ENCODE peak calls at places on chromosomes 6 and 20, in nine cellular contexts. Z, F, L, B, Q, S, A, M and O are unnamed samples.
A peak's percentile ranks its signal among the peaks of the same experiment; 100 is the strongest.

GRCh38 chr6:158043008-158043407 is 61.3 kb downstream of the SYNJ2 start:
- DNase-seq in Z (no peak), F (no peak), L (no peak), B (peak; percentile 40), Q (peak; percentile 69), S (no peak), A (no peak), M (no peak), O (no peak)

GRCh38 chr20:41082306-41082705 is 53.7 kb downstream of the TOP1 start:
- DNase-seq in Z (no peak), F (no peak), L (no peak), B (no peak), Q (no peak), S (no peak), A (no peak), M (no peak), O (no peak)

GRCh38 chr20:38125157-38126056 is 39.7 kb downstream of the TGM2 start:
- DNase-seq in Z (peak; percentile 44), F (no peak), L (peak; percentile 62), B (peak; percentile 90), Q (peak; percentile 97), S (peak; percentile 78), A (peak; percentile 90), M (peak; percentile 95), O (no peak)

GRCh38 chr6:33248643-33248931 is 23.1 kb downstream of the VPS52 start:
- DNase-seq in Z (no peak), F (no peak), L (peak; percentile 25), B (no peak), Q (no peak), S (no peak), A (peak; percentile 64), M (peak; percentile 26), O (no peak)

GRCh38 chr6:31734703-31735500 is 1.4 kb downstream of the CLIC1 start:
- DNase-seq in Z (peak; percentile 87), F (peak; percentile 85), L (peak; percentile 55), B (no peak), Q (peak; percentile 78), S (peak; percentile 79), A (peak; percentile 62), M (peak; percentile 54), O (no peak)

GRCh38 chr6:32181890-32182529 is 2.0 kb downstream of the AGER start:
- DNase-seq in Z (no peak), F (no peak), L (no peak), B (no peak), Q (no peak), S (no peak), A (no peak), M (no peak), O (no peak)

GRCh38 chr6:56505861-56506260 is 136.8 kb downstream of the DST start:
- DNase-seq in Z (no peak), F (no peak), L (no peak), B (no peak), Q (no peak), S (no peak), A (no peak), M (no peak), O (no peak)

GRCh38 chr20:62360854-62361798 is 6.0 kb downstream of the LAMA5 start:
- DNase-seq in Z (peak; percentile 87), F (peak; percentile 62), L (no peak), B (peak; percentile 57), Q (peak; percentile 85), S (peak; percentile 5), A (no peak), M (no peak), O (no peak)

GRCh38 chr6:137977814-137978213 is 110.8 kb downstream of the TNFAIP3 start:
- DNase-seq in Z (no peak), F (no peak), L (no peak), B (no peak), Q (no peak), S (no peak), A (no peak), M (no peak), O (no peak)

DNA sequence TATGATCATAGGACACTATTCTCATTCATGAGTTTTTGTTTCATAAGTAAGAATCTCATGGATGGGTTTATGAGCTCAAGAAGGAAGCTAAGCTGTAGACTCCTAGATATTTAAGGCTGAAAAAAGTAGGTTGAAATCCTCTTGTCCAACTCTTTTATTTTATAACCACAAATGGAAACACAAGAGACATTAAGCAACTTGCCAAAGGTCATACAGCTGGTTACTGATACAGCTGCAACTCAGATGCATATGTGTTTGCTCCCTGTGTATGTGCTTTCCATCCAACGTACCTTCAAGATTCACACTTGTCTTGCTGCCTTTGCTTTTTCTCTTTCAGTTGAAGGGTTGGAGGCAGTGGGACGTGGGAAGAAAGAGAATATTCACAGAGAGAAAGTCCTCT is 153.5 kb upstream of the STMND1 start:
- DNase-seq in Z (no peak), F (no peak), L (no peak), B (no peak), Q (no peak), S (no peak), A (peak; percentile 26), M (no peak), O (no peak)
- H3K4me3 ChIP-seq in Z (no peak overlapping the region), F (no peak overlapping the region), L (no peak overlapping the region), B (no peak overlapping the region), Q (no peak overlapping the region), S (no peak overlapping the region), A (no peak overlapping the region), M (no peak overlapping the region), O (no peak overlapping the region)

GRCh38 chr6:8343600-8343999 is 91.7 kb downstream of the SLC35B3 start:
- DNase-seq in Z (no peak), F (no peak), L (no peak), B (no peak), Q (no peak), S (no peak), A (no peak), M (no peak), O (no peak)
- TF ChIP-seq CTCF in Z (no peak), F (no peak), L (no peak), B (no peak), Q (no peak), S (no peak), A (no peak), M (no peak), O (no peak)

GRCh38 chr6:109002100-109002697 is 92.4 kb downstream of the SESN1 start:
- DNase-seq in Z (no peak), F (no peak), L (peak; percentile 22), B (no peak), Q (no peak), S (no peak), A (peak; percentile 84), M (no peak), O (no peak)

GRCh38 chr6:108999428-108999827 is 95.2 kb downstream of the SESN1 start:
- DNase-seq in Z (no peak), F (no peak), L (no peak), B (no peak), Q (no peak), S (no peak), A (no peak), M (no peak), O (no peak)

GRCh38 chr6:109001554-109001953 is 93.1 kb downstream of the SESN1 start:
- DNase-seq in Z (no peak), F (no peak), L (no peak), B (no peak), Q (no peak), S (no peak), A (peak; percentile 14), M (no peak), O (no peak)

GRCh38 chr6:109000289-109000688 is 94.4 kb downstream of the SESN1 start:
- DNase-seq in Z (no peak), F (no peak), L (no peak), B (no peak), Q (no peak), S (no peak), A (no peak), M (no peak), O (no peak)

GRCh38 chr6:109002882-109003281 is 91.8 kb downstream of the SESN1 start:
- DNase-seq in Z (no peak), F (no peak), L (no peak), B (no peak), Q (no peak), S (no peak), A (no peak), M (no peak), O (no peak)
- H3K4me3 ChIP-seq in Z (no peak overlapping the region), F (no peak overlapping the region), L (no peak overlapping the region), B (no peak overlapping the region), Q (no peak overlapping the region), S (no peak overlapping the region), A (no peak overlapping the region), M (no peak overlapping the region), O (no peak overlapping the region)

GRCh38 chr20:39878321-39878720 is 810.7 kb downstream of the MAFB start:
- DNase-seq in Z (no peak), F (no peak), L (no peak), B (no peak), Q (no peak), S (no peak), A (no peak), M (no peak), O (no peak)

GRCh38 chr20:39879296-39879695 is 809.7 kb downstream of the MAFB start:
- DNase-seq in Z (no peak), F (no peak), L (peak; percentile 51), B (no peak), Q (no peak), S (no peak), A (no peak), M (no peak), O (no peak)

GRCh38 chr20:39877792-39878191 is 811.2 kb downstream of the MAFB start:
- DNase-seq in Z (no peak), F (no peak), L (no peak), B (no peak), Q (no peak), S (no peak), A (no peak), M (no peak), O (no peak)

GRCh38 chr20:39878809-39879208 is 810.2 kb downstream of the MAFB start:
- DNase-seq in Z (no peak), F (no peak), L (peak; percentile 47), B (no peak), Q (no peak), S (no peak), A (no peak), M (no peak), O (no peak)

GRCh38 chr20:39880890-39881289 is 808.1 kb downstream of the MAFB start:
- DNase-seq in Z (no peak), F (peak; percentile 50), L (peak; percentile 38), B (no peak), Q (no peak), S (no peak), A (peak; percentile 7), M (no peak), O (no peak)
- TF ChIP-seq CTCF in Z (peak; percentile 48), F (peak; percentile 51), L (peak; percentile 13), B (no peak), Q (no peak), S (no peak), A (peak; percentile 20), M (no peak), O (peak; percentile 45)

GRCh38 chr6:133955582-133956412 is 2.8 kb downstream of the TBPL1 start:
- DNase-seq in Z (no peak), F (no peak), L (no peak), B (no peak), Q (no peak), S (no peak), A (no peak), M (no peak), O (no peak)
- H3K4me3 ChIP-seq in Z (peak overlapping the region; percentile 85), F (peak overlapping the region; percentile 57), L (no peak overlapping the region), B (no peak overlapping the region), Q (no peak overlapping the region), S (no peak overlapping the region), A (no peak overlapping the region), M (no peak overlapping the region), O (no peak overlapping the region)